ENCODE peak calls at places on chromosomes 1 and 21, in seven cellular contexts. E is H9; J is ACHN; C is K562; P is glutamatergic neuron; H is NCI-H1436 treated with DMSO at 0.1 percent for 48 hours; B is activated CD4-positive, alpha-beta T cell treated with anti-CD3 and anti-CD28 coated beads, Interleukin-2, amount 50 U/mL, for 1 hour. S is an unnamed sample.

GRCh38 chr1:69414574-69414973 is 153.1 kb upstream of the LRRC7 start:
- DNase-seq in E (no peak), J (no peak), C (no peak), P (no peak), H (no peak), B (no peak), S (no peak)

GRCh38 chr1:19390901-19391595 is 78.9 kb downstream of the SLC66A1 start:
- DNase-seq in E (no peak), J (peak), C (peak), P (peak), H (no peak), B (peak), S (peak)

GRCh38 chr21:31932470-31932764 is 59.6 kb downstream of the HUNK start:
- DNase-seq in E (no peak), J (no peak), C (no peak), P (no peak), H (no peak), B (no peak), S (no peak)

GRCh38 chr1:6245869-6246496 is 2.0 kb downstream of the HES3 start:
- DNase-seq in E (peak), J (no peak), C (peak), P (peak), H (no peak), B (peak), S (peak)

GRCh38 chr1:173161510-173162221 is 45.5 kb downstream of the TNFSF4 start:
- DNase-seq in E (no peak), J (peak), C (no peak), P (no peak), H (no peak), B (no peak), S (no peak)

GRCh38 chr1:40612345-40612831 is 53.1 kb downstream of the RIMS3 start:
- DNase-seq in E (peak), J (peak), C (peak), P (peak), H (no peak), B (peak), S (peak)

GRCh38 chr1:84406209-84406917 is 8.1 kb downstream of the DNASE2B start:
- DNase-seq in E (no peak), J (no peak), C (peak), P (no peak), H (no peak), B (no peak), S (no peak)

GRCh38 chr1:85258536-85259117 is 835 bp downstream of the C1orf52 start:
- DNase-seq in E (no peak), J (no peak), C (no peak), P (no peak), H (no peak), B (no peak), S (no peak)

GRCh38 chr1:198600906-198601305 is 37.9 kb upstream of the PTPRC start:
- DNase-seq in E (no peak), J (no peak), C (no peak), P (no peak), H (no peak), B (no peak), S (no peak)

GRCh38 chr1:225746361-225747179 is 31.1 kb upstream of the SRP9 start:
- DNase-seq in E (peak), J (peak), C (no peak), P (peak), H (peak), B (no peak), S (no peak)

GRCh38 chr1:88683516-88683847 is 591 bp upstream of the PKN2 start:
- DNase-seq in E (no peak), J (peak), C (peak), P (peak), H (no peak), B (peak), S (no peak)

GRCh38 chr1:54337928-54338327 is 68.3 kb downstream of the SSBP3 start:
- DNase-seq in E (no peak), J (no peak), C (no peak), P (no peak), H (no peak), B (no peak), S (no peak)

GRCh38 chr1:21946836-21947587 is 9.9 kb upstream of the HSPG2 start:
- DNase-seq in E (no peak), J (no peak), C (peak), P (no peak), H (no peak), B (no peak), S (no peak)

GRCh38 chr21:45140346-45140940 is 66.1 kb downstream of the ADARB1 start:
- DNase-seq in E (peak), J (peak), C (peak), P (peak), H (peak), B (peak), S (peak)

GRCh38 chr1:100265562-100265930 is 470 bp upstream of the RTCA start:
- DNase-seq in E (no peak), J (peak), C (peak), P (no peak), H (no peak), B (no peak), S (no peak)

GRCh38 chr1:160162936-160163335 is 11.5 kb downstream of the ATP1A4 start:
- DNase-seq in E (no peak), J (no peak), C (no peak), P (no peak), H (no peak), B (no peak), S (no peak)

GRCh38 chr21:26280715-26281310 is 110.2 kb upstream of the APP start:
- DNase-seq in E (no peak), J (no peak), C (no peak), P (peak), H (no peak), B (no peak), S (no peak)

GRCh38 chr21:37829447-37829846 is 86.8 kb downstream of the KCNJ6 start:
- DNase-seq in E (no peak), J (peak), C (no peak), P (no peak), H (no peak), B (no peak), S (no peak)

GRCh38 chr1:47991187-47991586 is 6.0 kb downstream of the TRABD2B start:
- DNase-seq in E (peak), J (no peak), C (no peak), P (no peak), H (no peak), B (no peak), S (no peak)

GRCh38 chr1:157090196-157090647 is 9.4 kb downstream of the ETV3L start:
- DNase-seq in E (peak), J (peak), C (peak), P (peak), H (no peak), B (peak), S (peak)

GRCh38 chr1:18641005-18641941 is 10.6 kb downstream of the PAX7 start:
- DNase-seq in E (no peak), J (no peak), C (no peak), P (no peak), H (no peak), B (no peak), S (no peak)

GRCh38 chr1:152745765-152746444 is 11.9 kb upstream of the KPRP start:
- DNase-seq in E (no peak), J (no peak), C (no peak), P (no peak), H (no peak), B (no peak), S (no peak)

GRCh38 chr21:45994086-45994661 is 12.6 kb downstream of the COL6A1 start:
- DNase-seq in E (no peak), J (no peak), C (no peak), P (peak), H (no peak), B (no peak), S (no peak)

GRCh38 chr1:18651727-18652126 is 21.1 kb downstream of the PAX7 start:
- DNase-seq in E (peak), J (no peak), C (no peak), P (no peak), H (no peak), B (peak), S (no peak)

GRCh38 chr1:43067233-43067745 is 104.8 kb downstream of the EBNA1BP2 start:
- DNase-seq in E (no peak), J (no peak), C (no peak), P (no peak), H (no peak), B (no peak), S (no peak)

GRCh38 chr1:204420039-204421004 is 8.7 kb upstream of the PPP1R15B start:
- DNase-seq in E (no peak), J (no peak), C (peak), P (no peak), H (no peak), B (no peak), S (no peak)

GRCh38 chr1:179591592-179592580 is at the start of gene TDRD5:
- DNase-seq in E (peak), J (no peak), C (peak), P (peak), H (no peak), B (no peak), S (no peak)

GRCh38 chr1:31707711-31708110 is 3.9 kb upstream of the COL16A1 start:
- DNase-seq in E (no peak), J (peak), C (no peak), P (no peak), H (no peak), B (no peak), S (no peak)

GRCh38 chr1:39926820-39927219 is 25.1 kb upstream of the MYCL start:
- DNase-seq in E (no peak), J (no peak), C (no peak), P (no peak), H (no peak), B (no peak), S (no peak)

GRCh38 chr21:33895356-33895755 is 20.2 kb downstream of the ATP5PO start:
- DNase-seq in E (no peak), J (no peak), C (no peak), P (no peak), H (no peak), B (no peak), S (no peak)

GRCh38 chr1:54996869-54997710 is 1.6 kb upstream of the BSND start:
- DNase-seq in E (no peak), J (no peak), C (peak), P (peak), H (no peak), B (no peak), S (no peak)

GRCh38 chr1:167157101-167157500 is 63.2 kb downstream of the STYXL2 start:
- DNase-seq in E (no peak), J (no peak), C (no peak), P (no peak), H (no peak), B (no peak), S (no peak)